ENCODE peak calls at places on chromosomes 3 and 15, in eight cellular contexts. X is AG10803; J is left colon; O is suprapubic skin; G is AG04449; B is body of pancreas; Q is stimulated activated CD4-positive, alpha-beta T cell treated with anti-CD3 and anti-CD28 coated beads, Interleukin-12 subunit alpha, Interleukin-12 subunit beta, amount 100 ng/mL, for 4 hours; I is nephron progenitor cell. W is an unnamed sample.

GRCh38 chr3:69012836-69013255 is 638 bp downstream of the EOGT start:
- DNase-seq in I (peak), G (no peak), O (peak), B (peak), Q (no peak), X (peak), J (peak), W (no peak)

GRCh38 chr15:100337422-100338044 is 4.2 kb downstream of the ADAMTS17 start:
- DNase-seq in Q (no peak), J (no peak), O (no peak), X (no peak), I (no peak), G (no peak), B (no peak), W (no peak)

GRCh38 chr15:35450492-35450891 is 95.5 kb downstream of the DPH6 start:
- DNase-seq in X (peak), I (no peak), B (no peak), J (no peak), O (no peak), G (peak), Q (no peak), W (no peak)

GRCh38 chr3:125398952-125399351 is 23.8 kb upstream of the ZNF148 start:
- DNase-seq in I (no peak), J (no peak), B (no peak), X (no peak), G (no peak), Q (no peak), O (no peak), W (no peak)

GRCh38 chr3:84820126-84820525 is 138.7 kb upstream of the CADM2 start:
- DNase-seq in J (no peak), Q (no peak), G (no peak), I (no peak), O (no peak), X (no peak), B (no peak), W (no peak)

GRCh38 chr3:105780114-105780513 is 88.7 kb downstream of the CBLB start:
- DNase-seq in O (no peak), B (no peak), X (peak), J (no peak), I (no peak), Q (no peak), G (peak), W (no peak)

GRCh38 chr3:11651900-11652299 is 8.2 kb upstream of the VGLL4 start:
- DNase-seq in Q (no peak), B (no peak), X (peak), G (no peak), I (no peak), J (no peak), O (no peak), W (no peak)

GRCh38 chr3:58237940-58238681 is 519 bp downstream of the ABHD6 start:
- DNase-seq in G (no peak), O (peak), J (peak), Q (peak), I (peak), B (peak), X (peak), W (no peak)

GRCh38 chr3:37700849-37701248 is 160.8 kb upstream of the CTDSPL start:
- DNase-seq in B (peak), I (no peak), J (no peak), O (no peak), G (no peak), X (no peak), Q (no peak), W (no peak)

GRCh38 chr3:13352621-13353131 is 67.4 kb downstream of the NUP210 start:
- DNase-seq in I (no peak), X (peak), Q (peak), J (no peak), B (no peak), O (no peak), G (no peak), W (no peak)

GRCh38 chr15:57306944-57307411 is 69.3 kb upstream of the CGNL1 start:
- DNase-seq in I (no peak), Q (no peak), O (no peak), J (no peak), X (no peak), G (no peak), B (no peak), W (no peak)

GRCh38 chr3:72692959-72693518 is 155.2 kb downstream of the SHQ1 start:
- DNase-seq in I (no peak), J (no peak), G (no peak), Q (no peak), X (no peak), O (no peak), B (no peak), W (no peak)

GRCh38 chr3:128727996-128728395 is 2.0 kb downstream of the RAB7A start:
- DNase-seq in X (peak), I (no peak), G (no peak), O (no peak), J (no peak), B (no peak), Q (no peak), W (no peak)

GRCh38 chr15:73900129-73900712 is 26.0 kb upstream of the LOXL1 start:
- DNase-seq in G (no peak), O (no peak), X (peak), Q (no peak), J (peak), I (no peak), B (no peak), W (no peak)

GRCh38 chr3:112811917-112812660 is 34.6 kb downstream of the CD200R1L start:
- DNase-seq in G (no peak), I (no peak), J (no peak), X (no peak), B (no peak), O (no peak), Q (no peak), W (no peak)

GRCh38 chr15:75043509-75044257 is 20.3 kb downstream of the PPCDC start:
- DNase-seq in X (peak), B (peak), G (peak), O (peak), Q (no peak), J (peak), I (no peak), W (peak)

GRCh38 chr15:40928351-40928974 is 677 bp upstream of the DLL4 start:
- DNase-seq in J (peak), X (no peak), B (no peak), I (no peak), O (no peak), G (no peak), Q (no peak), W (no peak)

GRCh38 chr3:113983544-113983943 is 35.7 kb downstream of the ZDHHC23 start:
- DNase-seq in I (no peak), X (no peak), J (no peak), B (no peak), G (no peak), Q (no peak), O (no peak), W (no peak)

GRCh38 chr3:155766206-155766605 is 21.3 kb upstream of the PLCH1 start:
- DNase-seq in X (no peak), Q (no peak), J (no peak), I (no peak), O (no peak), B (no peak), G (no peak), W (peak)

GRCh38 chr3:183794452-183794851 is 30.9 kb downstream of the MAP6D1 start:
- DNase-seq in O (no peak), Q (no peak), B (no peak), I (no peak), G (no peak), X (no peak), J (no peak), W (no peak)

W was measured in AG04450.